ENCODE peak calls at places on chromosomes 7 and 10, in seven cellular contexts. One of them, this sample, is unnamed.

GRCh38 chr7:142602756-142603155 is 146.5 kb upstream of the PRSS1 start:
- DNase-seq in K562: no peak
- DNase-seq in GM12892: no peak
- DNase-seq in H1: no peak
- DNase-seq in HepG2: no peak
- DNase-seq in SK-N-SH: no peak
- DNase-seq in GM12878: no peak
- DNase-seq in this sample: no peak

GRCh38 chr7:120988591-120989299 is at the start of gene CPED1:
- DNase-seq in K562: peak; percentile 91
- DNase-seq in GM12892: peak; percentile 23
- DNase-seq in H1: peak; percentile 72
- DNase-seq in HepG2: peak; percentile 20
- DNase-seq in SK-N-SH: peak; percentile 88
- DNase-seq in GM12878: no peak
- DNase-seq in this sample: no peak

GRCh38 chr10:97566338-97566986 is 6.1 kb upstream of the ANKRD2 start:
- DNase-seq in K562: no peak
- DNase-seq in GM12892: no peak
- DNase-seq in H1: no peak
- DNase-seq in HepG2: no peak
- DNase-seq in SK-N-SH: no peak
- DNase-seq in GM12878: no peak
- DNase-seq in this sample: no peak

GRCh38 chr7:159104188-159105030 is 40.3 kb downstream of the VIPR2 start:
- DNase-seq in K562: no peak
- DNase-seq in GM12892: no peak
- DNase-seq in H1: no peak
- DNase-seq in HepG2: no peak
- DNase-seq in SK-N-SH: peak; percentile 77
- DNase-seq in GM12878: no peak
- DNase-seq in this sample: no peak

GRCh38 chr7:26782501-26782900 is 81.9 kb downstream of the SKAP2 start:
- DNase-seq in K562: no peak
- DNase-seq in GM12892: no peak
- DNase-seq in H1: no peak
- DNase-seq in HepG2: no peak
- DNase-seq in SK-N-SH: no peak
- DNase-seq in GM12878: no peak
- DNase-seq in this sample: no peak

GRCh38 chr10:64033710-64034109 is 512.5 kb downstream of the REEP3 start:
- DNase-seq in K562: no peak
- DNase-seq in GM12892: no peak
- DNase-seq in H1: no peak
- DNase-seq in HepG2: no peak
- DNase-seq in SK-N-SH: no peak
- DNase-seq in GM12878: no peak
- DNase-seq in this sample: no peak

GRCh38 chr10:75379234-75379724 is 22.3 kb downstream of the ZNF503 start:
- DNase-seq in K562: no peak
- DNase-seq in GM12892: no peak
- DNase-seq in H1: no peak
- DNase-seq in HepG2: no peak
- DNase-seq in SK-N-SH: no peak
- DNase-seq in GM12878: no peak
- DNase-seq in this sample: no peak

GRCh38 chr7:156104501-156105336 is 292.5 kb upstream of the SHH start:
- DNase-seq in K562: no peak
- DNase-seq in GM12892: no peak
- DNase-seq in H1: no peak
- DNase-seq in HepG2: no peak
- DNase-seq in SK-N-SH: no peak
- DNase-seq in GM12878: no peak
- DNase-seq in this sample: no peak

GRCh38 chr7:114148779-114149178 is 230.0 kb upstream of the PPP1R3A start:
- DNase-seq in K562: no peak
- DNase-seq in GM12892: no peak
- DNase-seq in H1: no peak
- DNase-seq in HepG2: no peak
- DNase-seq in SK-N-SH: no peak
- DNase-seq in GM12878: no peak
- DNase-seq in this sample: no peak

GRCh38 chr10:34804306-34804705 is 10.8 kb downstream of the PARD3 start:
- DNase-seq in K562: no peak
- DNase-seq in GM12892: no peak
- DNase-seq in H1: no peak
- DNase-seq in HepG2: no peak
- DNase-seq in SK-N-SH: no peak
- DNase-seq in GM12878: no peak
- DNase-seq in this sample: no peak

GRCh38 chr10:78937800-78938694 is 130.7 kb upstream of the ZMIZ1 start:
- DNase-seq in K562: peak; percentile 65
- DNase-seq in GM12892: no peak
- DNase-seq in H1: no peak
- DNase-seq in HepG2: peak; percentile 61
- DNase-seq in SK-N-SH: peak; percentile 60
- DNase-seq in GM12878: no peak
- DNase-seq in this sample: peak; percentile 43

GRCh38 chr10:86372119-86372784 is 5.7 kb upstream of the GRID1 start:
- DNase-seq in K562: no peak
- DNase-seq in GM12892: no peak
- DNase-seq in H1: peak; percentile 37
- DNase-seq in HepG2: no peak
- DNase-seq in SK-N-SH: no peak
- DNase-seq in GM12878: no peak
- DNase-seq in this sample: no peak

GRCh38 chr7:50502947-50503346 is 52.8 kb upstream of the FIGNL1 start:
- DNase-seq in K562: no peak
- DNase-seq in GM12892: no peak
- DNase-seq in H1: no peak
- DNase-seq in HepG2: no peak
- DNase-seq in SK-N-SH: no peak
- DNase-seq in GM12878: no peak
- DNase-seq in this sample: no peak

GRCh38 chr10:84845628-84846261 is 517.4 kb downstream of the CCSER2 start:
- DNase-seq in K562: no peak
- DNase-seq in GM12892: no peak
- DNase-seq in H1: no peak
- DNase-seq in HepG2: peak; percentile 35
- DNase-seq in SK-N-SH: peak; percentile 50
- DNase-seq in GM12878: no peak
- DNase-seq in this sample: no peak

GRCh38 chr10:99975942-99976809 is 33.6 kb downstream of the DNMBP start:
- DNase-seq in K562: no peak
- DNase-seq in GM12892: no peak
- DNase-seq in H1: no peak
- DNase-seq in HepG2: no peak
- DNase-seq in SK-N-SH: no peak
- DNase-seq in GM12878: no peak
- DNase-seq in this sample: no peak

GRCh38 chr7:40765633-40766032 is 630.8 kb downstream of the SUGCT start:
- DNase-seq in K562: no peak
- DNase-seq in GM12892: no peak
- DNase-seq in H1: no peak
- DNase-seq in HepG2: no peak
- DNase-seq in SK-N-SH: no peak
- DNase-seq in GM12878: no peak
- DNase-seq in this sample: no peak

GRCh38 chr7:155753446-155753965 is 58.8 kb downstream of the SHH start:
- DNase-seq in K562: no peak
- DNase-seq in GM12892: no peak
- DNase-seq in H1: no peak
- DNase-seq in HepG2: no peak
- DNase-seq in SK-N-SH: no peak
- DNase-seq in GM12878: no peak
- DNase-seq in this sample: no peak

GRCh38 chr10:90779573-90779972 is 78.3 kb downstream of the HTR7 start:
- DNase-seq in K562: peak; percentile 16
- DNase-seq in GM12892: no peak
- DNase-seq in H1: no peak
- DNase-seq in HepG2: peak; percentile 13
- DNase-seq in SK-N-SH: no peak
- DNase-seq in GM12878: no peak
- DNase-seq in this sample: no peak

GRCh38 chr10:17684537-17684936 is 40.6 kb downstream of the STAM start:
- DNase-seq in K562: no peak
- DNase-seq in GM12892: no peak
- DNase-seq in H1: no peak
- DNase-seq in HepG2: no peak
- DNase-seq in SK-N-SH: no peak
- DNase-seq in GM12878: no peak
- DNase-seq in this sample: no peak

GRCh38 chr10:97407211-97407951 is 6.2 kb upstream of the RRP12 start:
- DNase-seq in K562: peak; percentile 85
- DNase-seq in GM12892: peak; percentile 65
- DNase-seq in H1: peak; percentile 82
- DNase-seq in HepG2: peak; percentile 89
- DNase-seq in SK-N-SH: peak; percentile 79
- DNase-seq in GM12878: no peak
- DNase-seq in this sample: peak; percentile 49

GRCh38 chr10:86385806-86386205 is 19.2 kb upstream of the GRID1 start:
- DNase-seq in K562: no peak
- DNase-seq in GM12892: no peak
- DNase-seq in H1: no peak
- DNase-seq in HepG2: no peak
- DNase-seq in SK-N-SH: no peak
- DNase-seq in GM12878: no peak
- DNase-seq in this sample: no peak

DNA sequence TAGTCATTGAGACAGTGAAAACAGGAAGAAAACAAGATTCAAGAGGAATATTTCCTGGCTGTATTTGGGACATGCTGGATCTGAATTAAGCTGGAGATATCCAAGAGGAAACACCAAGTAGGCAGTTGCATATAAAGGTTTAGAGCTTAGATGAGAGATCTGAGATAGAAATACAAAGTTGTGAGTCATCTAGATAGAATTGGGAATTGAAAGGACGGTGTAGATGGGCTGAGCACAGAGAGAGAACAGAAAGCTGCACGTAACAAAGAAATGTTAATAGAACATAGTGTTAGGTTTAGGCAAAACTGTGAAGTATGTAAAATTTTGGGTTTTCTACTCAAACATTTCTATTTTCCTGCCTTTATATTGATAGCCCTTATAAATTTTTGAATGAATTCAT is 218.5 kb upstream of the TMEM196 start:
- DNase-seq in K562: no peak
- DNase-seq in GM12892: no peak
- DNase-seq in H1: no peak
- DNase-seq in HepG2: no peak
- DNase-seq in SK-N-SH: no peak
- DNase-seq in GM12878: no peak
- DNase-seq in this sample: no peak
- TF ChIP-seq POLR2AphosphoS5 in K562: no peak
- TF ChIP-seq POLR2AphosphoS5 in GM12892: no peak
- TF ChIP-seq POLR2AphosphoS5 in H1: no peak
- TF ChIP-seq POLR2AphosphoS5 in HepG2: no peak
- TF ChIP-seq POLR2AphosphoS5 in SK-N-SH: no peak
- TF ChIP-seq POLR2AphosphoS5 in GM12878: no peak
- TF ChIP-seq POLR2AphosphoS5 in this sample: no peak

GRCh38 chr10:100996678-100997363 is 2.8 kb upstream of the LZTS2 start:
- DNase-seq in K562: peak; percentile 39
- DNase-seq in GM12892: peak; percentile 67
- DNase-seq in H1: peak; percentile 83
- DNase-seq in HepG2: no peak
- DNase-seq in SK-N-SH: peak; percentile 85
- DNase-seq in GM12878: no peak
- DNase-seq in this sample: no peak
- TF ChIP-seq TAF1 in K562: no peak
- TF ChIP-seq TAF1 in GM12892: no peak
- TF ChIP-seq TAF1 in H1: peak; percentile 68
- TF ChIP-seq TAF1 in HepG2: no peak
- TF ChIP-seq TAF1 in SK-N-SH: no peak
- TF ChIP-seq TAF1 in GM12878: no peak
- TF ChIP-seq TAF1 in this sample: peak; percentile 11

GRCh38 chr10:72096115-72097000 is 8.0 kb upstream of the SPOCK2 start:
- DNase-seq in K562: peak; percentile 39
- DNase-seq in GM12892: no peak
- DNase-seq in H1: no peak
- DNase-seq in HepG2: peak; percentile 72
- DNase-seq in SK-N-SH: no peak
- DNase-seq in GM12878: no peak
- DNase-seq in this sample: no peak
- TF ChIP-seq POLR2AphosphoS5 in K562: no peak
- TF ChIP-seq POLR2AphosphoS5 in GM12892: no peak
- TF ChIP-seq POLR2AphosphoS5 in H1: no peak
- TF ChIP-seq POLR2AphosphoS5 in HepG2: no peak
- TF ChIP-seq POLR2AphosphoS5 in SK-N-SH: no peak
- TF ChIP-seq POLR2AphosphoS5 in GM12878: no peak
- TF ChIP-seq POLR2AphosphoS5 in this sample: no peak

GRCh38 chr10:29783211-29783947 is 148.6 kb upstream of the SVIL start:
- DNase-seq in K562: no peak
- DNase-seq in GM12892: no peak
- DNase-seq in H1: no peak
- DNase-seq in HepG2: no peak
- DNase-seq in SK-N-SH: no peak
- DNase-seq in GM12878: no peak
- DNase-seq in this sample: no peak

GRCh38 chr10:29780639-29781038 is 145.9 kb upstream of the SVIL start:
- DNase-seq in K562: no peak
- DNase-seq in GM12892: no peak
- DNase-seq in H1: no peak
- DNase-seq in HepG2: no peak
- DNase-seq in SK-N-SH: no peak
- DNase-seq in GM12878: no peak
- DNase-seq in this sample: no peak

GRCh38 chr10:29788113-29788512 is 153.3 kb upstream of the SVIL start:
- DNase-seq in K562: no peak
- DNase-seq in GM12892: no peak
- DNase-seq in H1: no peak
- DNase-seq in HepG2: no peak
- DNase-seq in SK-N-SH: no peak
- DNase-seq in GM12878: no peak
- DNase-seq in this sample: no peak

GRCh38 chr10:29780096-29780495 is 145.3 kb upstream of the SVIL start:
- DNase-seq in K562: no peak
- DNase-seq in GM12892: no peak
- DNase-seq in H1: no peak
- DNase-seq in HepG2: no peak
- DNase-seq in SK-N-SH: no peak
- DNase-seq in GM12878: no peak
- DNase-seq in this sample: no peak

GRCh38 chr10:29784175-29784773 is 149.5 kb upstream of the SVIL start:
- DNase-seq in K562: no peak
- DNase-seq in GM12892: no peak
- DNase-seq in H1: no peak
- DNase-seq in HepG2: peak; percentile 29
- DNase-seq in SK-N-SH: no peak
- DNase-seq in GM12878: no peak
- DNase-seq in this sample: no peak
- TF ChIP-seq TAF1 in K562: no peak
- TF ChIP-seq TAF1 in GM12892: no peak
- TF ChIP-seq TAF1 in H1: no peak
- TF ChIP-seq TAF1 in HepG2: no peak
- TF ChIP-seq TAF1 in SK-N-SH: no peak
- TF ChIP-seq TAF1 in GM12878: no peak
- TF ChIP-seq TAF1 in this sample: no peak

GRCh38 chr7:12637819-12638592 is 49.4 kb upstream of the ARL4A start:
- DNase-seq in K562: peak; percentile 23
- DNase-seq in GM12892: no peak
- DNase-seq in H1: no peak
- DNase-seq in HepG2: no peak
- DNase-seq in SK-N-SH: peak; percentile 19
- DNase-seq in GM12878: no peak
- DNase-seq in this sample: no peak
- TF ChIP-seq POLR2AphosphoS5 in K562: no peak
- TF ChIP-seq POLR2AphosphoS5 in GM12892: no peak
- TF ChIP-seq POLR2AphosphoS5 in H1: no peak
- TF ChIP-seq POLR2AphosphoS5 in HepG2: no peak
- TF ChIP-seq POLR2AphosphoS5 in SK-N-SH: no peak
- TF ChIP-seq POLR2AphosphoS5 in GM12878: no peak
- TF ChIP-seq POLR2AphosphoS5 in this sample: no peak

GRCh38 chr7:124246262-124246863 is 213.5 kb upstream of the TMEM229A start:
- DNase-seq in K562: no peak
- DNase-seq in GM12892: no peak
- DNase-seq in H1: no peak
- DNase-seq in HepG2: peak; percentile 44
- DNase-seq in SK-N-SH: no peak
- DNase-seq in GM12878: no peak
- DNase-seq in this sample: no peak
- TF ChIP-seq TAF1 in K562: no peak
- TF ChIP-seq TAF1 in GM12892: no peak
- TF ChIP-seq TAF1 in H1: no peak
- TF ChIP-seq TAF1 in HepG2: no peak
- TF ChIP-seq TAF1 in SK-N-SH: no peak
- TF ChIP-seq TAF1 in GM12878: no peak
- TF ChIP-seq TAF1 in this sample: no peak

This sample was measured in GM12891.